ENCODE peak calls at places on chromosomes 12 and 14, in four cellular contexts. Z is IMR-90, M is endothelial cell of umbilical vein, E is PC-3. X is an unnamed sample.
A peak's percentile ranks its signal among the peaks of the same experiment; 100 is the strongest.

GRCh38 chr14:75577090-75577489 is 1.3 kb upstream of the FLVCR2 start:
- DNase-seq in Z (no peak), E (no peak), M (no peak), X (no peak)

GRCh38 chr12:58296818-58297217 is 355.5 kb downstream of the ATP23 start:
- DNase-seq in E (no peak), Z (no peak), M (no peak), X (no peak)

GRCh38 chr14:68772761-68773381 is 20.0 kb downstream of the ZFP36L1 start:
- DNase-seq in E (no peak), Z (no peak), M (no peak), X (no peak)

GRCh38 chr12:87848248-87848868 is 180.8 kb downstream of the C12orf50 start:
- DNase-seq in E (peak; percentile 78), M (peak; percentile 73), Z (peak; percentile 82), X (peak; percentile 5)

GRCh38 chr12:5083955-5084849 is 40.5 kb downstream of the KCNA5 start:
- DNase-seq in E (peak; percentile 60), Z (peak; percentile 71), M (peak; percentile 59), X (peak; percentile 15)

GRCh38 chr12:6873094-6874006 is at the start of gene SPSB2:
- DNase-seq in Z (peak; percentile 92), M (peak; percentile 96), E (peak; percentile 94), X (no peak)

GRCh38 chr12:40647651-40648050 is 44.6 kb upstream of the CNTN1 start:
- DNase-seq in E (peak; percentile 48), Z (no peak), M (no peak), X (no peak)

GRCh38 chr14:100677152-100677924 is 49.4 kb upstream of the DLK1 start:
- DNase-seq in Z (no peak), M (no peak), E (no peak), X (no peak)

GRCh38 chr12:3964404-3964803 is 91.2 kb upstream of the PARP11 start:
- DNase-seq in M (no peak), Z (no peak), E (no peak), X (no peak)

GRCh38 chr14:38629412-38629811 is 373.5 kb upstream of the CLEC14A start:
- DNase-seq in M (no peak), Z (no peak), E (no peak), X (no peak)

GRCh38 chr12:87687362-87687761 is 341.8 kb downstream of the C12orf50 start:
- DNase-seq in M (peak; percentile 18), Z (peak; percentile 60), E (no peak), X (no peak)

GRCh38 chr14:100592461-100592871 is 5.2 kb upstream of the BEGAIN start:
- DNase-seq in Z (no peak), M (no peak), E (no peak), X (no peak)

GRCh38 chr12:32446306-32447119 is 47.2 kb downstream of the FGD4 start:
- DNase-seq in Z (no peak), M (peak; percentile 75), E (no peak), X (no peak)

GRCh38 chr12:14981049-14981448 is 8.2 kb downstream of the PDE6H start:
- DNase-seq in Z (no peak), M (no peak), E (no peak), X (no peak)

GRCh38 chr14:86464386-86464785 is 934.4 kb downstream of the FLRT2 start:
- DNase-seq in M (no peak), Z (peak; percentile 57), E (no peak), X (no peak)

GRCh38 chr14:65478596-65478995 is 66.1 kb downstream of the FUT8 start:
- DNase-seq in M (peak; percentile 64), Z (peak; percentile 10), E (peak; percentile 38), X (no peak)

GRCh38 chr14:56963381-56963780 is 153.1 kb upstream of the OTX2 start:
- DNase-seq in E (no peak), M (no peak), Z (no peak), X (no peak)

GRCh38 chr12:46556105-46556559 is 183.6 kb upstream of the SLC38A2 start:
- DNase-seq in M (peak; percentile 58), Z (peak; percentile 99), E (peak; percentile 93), X (no peak)

GRCh38 chr12:113880993-113881392 is 85.1 kb downstream of the RBM19 start:
- DNase-seq in M (no peak), E (no peak), Z (no peak), X (no peak)

GRCh38 chr14:58331111-58331510 is 32.8 kb downstream of the ARID4A start:
- DNase-seq in E (peak; percentile 84), Z (peak; percentile 99), M (peak; percentile 98), X (peak; percentile 48)

GRCh38 chr14:51094282-51094821 is 553 bp downstream of the TRIM9 start:
- DNase-seq in M (no peak), Z (no peak), E (no peak), X (no peak)

GRCh38 chr14:103767306-103767894 is 51.8 kb downstream of the ZFYVE21 start:
- DNase-seq in M (no peak), Z (peak; percentile 37), E (no peak), X (no peak)

DNA sequence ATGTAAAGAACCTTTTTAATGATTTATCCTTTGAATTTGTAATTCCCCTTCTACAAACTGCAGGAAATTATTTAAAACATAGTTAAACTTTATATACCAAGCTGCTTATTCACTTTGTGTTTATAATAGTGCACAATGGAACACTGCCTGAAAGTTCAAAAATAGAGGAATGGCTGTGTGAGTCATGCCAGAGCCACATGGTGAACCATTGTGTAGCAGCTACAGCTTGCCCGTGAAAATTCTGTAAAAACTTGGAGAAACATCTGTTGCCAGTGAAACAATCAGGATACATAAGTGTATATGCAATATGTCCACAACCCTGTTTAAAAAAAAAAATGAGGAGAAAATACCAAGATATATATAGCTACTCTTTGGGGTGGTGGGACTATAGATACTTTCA is 59.5 kb downstream of the VEZT start:
- DNase-seq in Z (peak; percentile 97), M (peak; percentile 96), E (peak; percentile 20), X (no peak)
- H3K9ac ChIP-seq in Z (no peak overlapping the region), M (peak overlapping the region; percentile 47), E (no peak overlapping the region), X (no peak overlapping the region)

DNA sequence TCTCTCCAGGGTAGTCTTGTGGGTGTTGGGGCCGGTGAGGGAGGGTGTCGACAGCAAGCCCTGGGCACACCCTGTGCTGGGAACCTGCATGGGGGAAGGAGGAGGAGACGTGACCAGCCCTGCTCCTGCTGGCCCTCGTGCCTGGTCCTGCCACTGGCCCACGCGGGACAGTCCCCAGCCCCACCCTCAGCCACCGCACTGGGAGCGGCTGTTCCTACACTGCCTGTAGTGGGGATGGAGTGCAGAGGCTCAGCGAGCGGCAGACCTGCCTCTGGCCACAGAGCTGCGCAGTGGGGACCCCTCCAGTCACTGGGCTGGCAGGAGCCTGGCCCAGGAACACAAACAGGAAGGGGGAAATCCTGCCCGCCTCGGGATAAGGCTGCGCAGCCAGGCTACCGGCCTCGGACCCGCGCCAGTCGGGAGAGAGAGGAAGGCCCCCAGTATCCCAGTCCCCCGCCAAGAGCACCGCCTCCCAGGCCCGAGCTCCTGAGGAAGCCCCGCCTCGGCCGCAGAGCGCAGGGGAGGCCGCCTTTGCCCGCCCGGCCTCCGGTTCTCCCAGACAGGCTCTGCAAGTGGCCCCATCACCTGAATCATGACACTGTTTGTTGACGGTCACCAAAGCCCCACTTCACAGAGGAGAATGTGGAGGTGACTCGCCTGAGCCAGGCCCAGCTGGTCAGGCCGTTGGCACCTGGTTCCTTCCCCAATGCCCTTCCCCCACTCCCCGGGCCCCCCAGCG is 10.6 kb downstream of the AHNAK2 start:
- DNase-seq in M (peak; percentile 87), Z (no peak), E (peak; percentile 70), X (no peak)
- H3K9ac ChIP-seq in M (no peak overlapping the region), Z (peak overlapping the region; percentile 49), E (peak overlapping the region; percentile 52), X (peak overlapping the region; percentile 100)

DNA sequence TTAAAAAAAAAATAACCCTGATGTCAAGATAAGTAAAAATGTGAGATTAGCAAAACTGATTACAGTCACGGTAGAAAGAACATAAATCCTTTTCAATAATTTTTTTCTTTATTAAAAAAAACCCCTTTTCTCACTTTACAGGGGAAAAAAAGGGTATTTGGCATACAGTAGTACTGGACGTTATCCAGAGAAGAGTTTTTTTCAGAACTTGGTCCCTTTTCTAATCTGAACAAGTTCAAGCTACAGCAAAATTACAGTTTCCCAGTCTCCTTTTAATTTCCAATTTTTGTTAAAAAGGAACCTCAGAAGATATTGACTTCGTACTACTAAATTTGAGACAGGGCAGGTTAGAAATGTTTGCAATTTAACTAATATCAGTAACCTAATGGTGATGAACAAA is 134.7 kb upstream of the DCN start:
- DNase-seq in E (no peak), Z (no peak), M (no peak), X (no peak)
- H3K9ac ChIP-seq in E (no peak overlapping the region), Z (peak overlapping the region; percentile 37), M (no peak overlapping the region), X (no peak overlapping the region)

GRCh38 chr14:71498151-71498734 is 434.0 kb upstream of the RGS6 start:
- DNase-seq in Z (peak; percentile 78), E (no peak), M (no peak), X (no peak)
- H3K9ac ChIP-seq in Z (no peak overlapping the region), E (no peak overlapping the region), M (no peak overlapping the region), X (no peak overlapping the region)

DNA sequence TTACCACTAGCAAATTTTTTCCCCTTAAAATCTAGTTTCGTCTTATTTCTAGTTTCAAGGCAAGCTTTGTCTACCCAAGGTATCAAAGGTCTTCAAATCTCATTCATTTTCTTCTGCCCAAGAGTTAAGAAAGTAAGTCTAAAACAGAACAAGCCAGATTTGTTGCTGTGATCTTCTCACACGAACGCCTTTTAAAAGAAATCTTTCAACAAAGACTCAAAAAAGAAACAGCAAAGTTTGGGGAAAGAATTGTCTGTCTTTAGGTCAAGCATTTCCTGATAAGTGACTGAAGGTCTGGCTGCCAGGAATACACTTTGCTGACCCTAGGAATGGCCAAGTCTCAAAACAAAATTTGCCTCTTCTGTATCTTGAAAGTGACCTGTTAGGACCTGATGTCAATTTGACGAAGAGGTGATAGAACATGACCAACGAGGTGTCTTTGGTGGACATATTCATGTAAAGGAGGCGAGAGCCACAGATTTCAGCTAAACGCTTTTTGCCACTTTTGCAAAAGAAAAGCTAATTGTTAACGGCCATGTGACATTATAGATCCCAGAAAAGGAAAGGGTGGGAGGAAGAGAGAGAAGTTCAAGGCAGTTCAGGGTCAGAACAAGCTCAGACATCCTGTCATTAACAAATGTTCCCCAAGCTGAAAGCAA is 1.7 kb downstream of the CDK17 start:
- DNase-seq in Z (peak; percentile 39), E (peak; percentile 17), M (peak; percentile 63), X (no peak)
- H3K9ac ChIP-seq in Z (peak overlapping the region; percentile 95), E (peak overlapping the region; percentile 93), M (peak overlapping the region; percentile 99), X (peak overlapping the region; percentile 92)

DNA sequence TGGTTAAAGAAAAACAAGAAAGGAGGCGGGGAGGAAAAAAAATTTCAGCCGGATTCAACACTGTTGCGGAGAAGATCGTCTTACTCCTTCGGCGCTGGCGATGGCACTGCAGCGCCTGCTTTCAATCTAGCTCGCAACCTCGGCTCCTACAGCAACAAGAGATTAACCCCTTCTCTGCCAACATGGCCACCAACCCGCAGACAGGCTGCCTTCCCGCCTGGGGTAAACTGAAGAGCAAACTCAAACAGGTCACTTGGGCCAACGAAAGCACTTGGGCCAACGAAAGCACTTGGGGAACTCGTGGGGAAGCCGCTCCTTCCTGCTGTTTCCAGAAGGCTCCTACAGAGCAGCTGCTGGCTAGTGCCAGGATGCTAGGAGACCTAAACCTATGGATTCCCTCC is 73.7 kb downstream of the CIT start:
- DNase-seq in E (no peak), M (no peak), Z (peak; percentile 42), X (no peak)
- H3K9ac ChIP-seq in E (no peak overlapping the region), M (no peak overlapping the region), Z (no peak overlapping the region), X (no peak overlapping the region)

DNA sequence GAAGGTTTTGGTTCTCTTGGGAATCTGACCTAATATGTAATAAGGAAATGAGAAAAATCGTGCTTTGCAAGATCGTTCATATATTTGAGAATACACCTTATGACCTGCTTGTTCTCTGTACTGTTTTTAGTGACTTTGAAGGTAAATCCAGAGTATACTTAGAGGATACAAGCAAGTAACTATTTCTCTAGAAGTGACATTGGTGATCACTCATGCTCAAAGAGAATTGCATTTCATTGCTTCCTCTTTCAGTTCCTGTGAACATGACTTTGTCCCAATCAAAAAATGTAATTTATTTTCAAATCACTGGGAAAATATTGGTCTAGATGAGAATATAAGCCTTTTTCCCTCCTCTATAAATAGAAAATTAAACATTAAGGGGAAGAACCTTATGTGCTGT is 2.7 kb downstream of the KTN1 start:
- DNase-seq in E (no peak), M (no peak), Z (no peak), X (no peak)
- H3K9ac ChIP-seq in E (peak overlapping the region; percentile 82), M (no peak overlapping the region), Z (no peak overlapping the region), X (no peak overlapping the region)

X was measured in keratinocyte.